ENCODE peak calls at places on chromosome 19, in six cellular contexts. O, P, D, Z, B and A are unnamed samples.

GRCh38 chr19:20422616-20423205 is 142.9 kb downstream of the ZNF737 start:
- DNase-seq in O (no peak), P (no peak), D (no peak), Z (no peak), B (peak), A (no peak)

GRCh38 chr19:19782783-19783182 is 38.8 kb downstream of the ZNF506 start:
- DNase-seq in O (no peak), P (no peak), D (no peak), Z (no peak), B (no peak), A (no peak)

GRCh38 chr19:38370299-38370698 is 4.1 kb upstream of the PSMD8 start:
- DNase-seq in O (no peak), P (no peak), D (no peak), Z (no peak), B (no peak), A (no peak)

GRCh38 chr19:15251010-15251748 is 18.9 kb upstream of the EPHX3 start:
- DNase-seq in O (no peak), P (no peak), D (no peak), Z (peak), B (no peak), A (no peak)

GRCh38 chr19:9139609-9140158 is 513 bp upstream of the ZNF317 start:
- DNase-seq in O (no peak), P (no peak), D (no peak), Z (no peak), B (no peak), A (no peak)

GRCh38 chr19:42113641-42114348 is 18.5 kb downstream of the POU2F2 start:
- DNase-seq in O (peak), P (no peak), D (no peak), Z (no peak), B (no peak), A (no peak)

GRCh38 chr19:41421314-41421713 is 5.9 kb downstream of the B3GNT8 start:
- DNase-seq in O (no peak), P (no peak), D (no peak), Z (peak), B (no peak), A (no peak)

GRCh38 chr19:56119585-56119978 is 1.5 kb downstream of the ZNF787 start:
- DNase-seq in O (no peak), P (peak), D (no peak), Z (no peak), B (no peak), A (no peak)

GRCh38 chr19:55099557-55100506 is 17.6 kb downstream of the PPP1R12C start:
- DNase-seq in O (no peak), P (no peak), D (no peak), Z (no peak), B (no peak), A (no peak)

GRCh38 chr19:54262470-54262869 is 5.4 kb upstream of the LILRB5 start:
- DNase-seq in O (no peak), P (no peak), D (no peak), Z (no peak), B (no peak), A (no peak)

GRCh38 chr19:35756373-35757230 is at the start of gene HSPB6:
- DNase-seq in O (no peak), P (peak), D (no peak), Z (peak), B (peak), A (no peak)

GRCh38 chr19:11479470-11480080 is 1.3 kb downstream of the ELAVL3 start:
- DNase-seq in O (no peak), P (no peak), D (peak), Z (no peak), B (no peak), A (no peak)

GRCh38 chr19:16885166-16885565 is 3.6 kb upstream of the F2RL3 start:
- DNase-seq in O (no peak), P (no peak), D (no peak), Z (no peak), B (no peak), A (no peak)

GRCh38 chr19:13053761-13054604 is 48.7 kb downstream of the LYL1 start:
- DNase-seq in O (no peak), P (peak), D (peak), Z (peak), B (peak), A (no peak)

GRCh38 chr19:48190288-48191284 is 20.1 kb downstream of the ZSWIM9 start:
- DNase-seq in O (peak), P (peak), D (peak), Z (peak), B (peak), A (peak)

GRCh38 chr19:27774827-27775226 is 1438.1 kb downstream of the UQCRFS1 start:
- DNase-seq in O (no peak), P (no peak), D (no peak), Z (no peak), B (no peak), A (no peak)

GRCh38 chr19:42657551-42657950 is 62.8 kb upstream of the CEACAM8 start:
- DNase-seq in O (no peak), P (no peak), D (no peak), Z (no peak), B (no peak), A (no peak)

GRCh38 chr19:8569066-8569761 is 8.0 kb downstream of the MYO1F start:
- DNase-seq in O (peak), P (peak), D (no peak), Z (no peak), B (no peak), A (no peak)

GRCh38 chr19:41263042-41263849 is 926 bp upstream of the HNRNPUL1 start:
- DNase-seq in O (peak), P (peak), D (peak), Z (peak), B (peak), A (no peak)

GRCh38 chr19:44587863-44588752 is 25.3 kb upstream of the IGSF23 start:
- DNase-seq in O (no peak), P (no peak), D (no peak), Z (no peak), B (no peak), A (no peak)
- TF ChIP-seq CTCF in O (peak), P (peak), D (no peak), Z (peak), B (no peak), A (peak)

GRCh38 chr19:5296457-5297271 is 43.9 kb downstream of the PTPRS start:
- DNase-seq in O (no peak), P (no peak), D (no peak), Z (no peak), B (no peak), A (no peak)

GRCh38 chr19:5299137-5299536 is 41.5 kb downstream of the PTPRS start:
- DNase-seq in O (no peak), P (no peak), D (no peak), Z (no peak), B (no peak), A (no peak)

GRCh38 chr19:5297272-5297669 is 43.3 kb downstream of the PTPRS start:
- DNase-seq in O (no peak), P (no peak), D (no peak), Z (no peak), B (no peak), A (no peak)

GRCh38 chr19:5296021-5296420 is 44.6 kb downstream of the PTPRS start:
- DNase-seq in O (no peak), P (no peak), D (no peak), Z (no peak), B (no peak), A (no peak)

GRCh38 chr19:5298502-5298901 is 42.1 kb downstream of the PTPRS start:
- DNase-seq in O (no peak), P (peak), D (no peak), Z (peak), B (no peak), A (no peak)
- TF ChIP-seq CTCF in O (no peak), P (no peak), D (no peak), Z (no peak), B (no peak), A (no peak)

DNA sequence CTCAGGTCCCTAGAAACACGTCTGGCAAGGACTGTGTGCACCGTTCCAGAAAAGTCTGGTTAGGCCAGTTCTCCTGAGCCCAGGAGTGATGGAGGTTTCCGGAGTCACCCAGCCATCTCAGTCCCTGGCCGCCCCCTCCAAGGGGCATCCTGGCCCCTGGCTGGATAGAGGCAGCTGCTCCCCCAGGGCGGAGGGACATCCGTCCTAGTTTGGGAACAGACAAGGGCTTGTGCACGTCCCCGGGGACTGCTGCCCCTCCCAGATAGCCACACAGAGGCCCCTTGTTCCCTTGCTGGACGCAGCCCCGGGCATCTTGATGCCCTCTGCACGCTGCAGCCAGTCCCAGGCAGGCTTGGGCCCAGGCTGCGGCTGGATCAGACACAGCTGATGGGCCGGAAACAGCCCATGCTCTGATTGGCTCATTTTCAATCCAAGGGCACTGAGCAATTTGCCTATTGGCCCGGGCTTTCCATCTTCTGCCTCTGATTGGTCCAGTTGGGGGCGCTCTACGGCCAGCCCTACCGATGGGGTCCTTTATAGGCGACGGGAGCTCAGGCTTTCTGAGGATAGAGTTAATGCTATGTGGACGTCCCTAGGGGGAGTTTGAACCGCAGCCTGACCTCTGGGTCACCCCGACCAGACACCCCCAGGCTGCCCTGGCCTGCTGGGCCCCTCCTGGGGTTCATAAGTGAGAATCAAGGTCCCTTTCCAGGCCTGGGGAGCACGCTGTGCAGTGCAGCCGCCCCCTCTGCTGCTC is 3.7 kb downstream of the S1PR2 start:
- DNase-seq in O (no peak), P (no peak), D (peak), Z (peak), B (no peak), A (no peak)
- TF ChIP-seq CTCF in O (no peak), P (no peak), D (no peak), Z (no peak), B (peak), A (peak)

GRCh38 chr19:39833464-39834286 is at the start of gene DYRK1B:
- DNase-seq in O (peak), P (peak), D (peak), Z (peak), B (peak), A (peak)

GRCh38 chr19:39832341-39833083 is 1.4 kb downstream of the DYRK1B start:
- DNase-seq in O (no peak), P (no peak), D (no peak), Z (no peak), B (no peak), A (no peak)

GRCh38 chr19:39831679-39832078 is 2.3 kb downstream of the DYRK1B start:
- DNase-seq in O (no peak), P (no peak), D (no peak), Z (peak), B (no peak), A (no peak)

GRCh38 chr19:39834287-39834841 is 402 bp upstream of the DYRK1B start:
- DNase-seq in O (no peak), P (no peak), D (no peak), Z (peak), B (no peak), A (no peak)

DNA sequence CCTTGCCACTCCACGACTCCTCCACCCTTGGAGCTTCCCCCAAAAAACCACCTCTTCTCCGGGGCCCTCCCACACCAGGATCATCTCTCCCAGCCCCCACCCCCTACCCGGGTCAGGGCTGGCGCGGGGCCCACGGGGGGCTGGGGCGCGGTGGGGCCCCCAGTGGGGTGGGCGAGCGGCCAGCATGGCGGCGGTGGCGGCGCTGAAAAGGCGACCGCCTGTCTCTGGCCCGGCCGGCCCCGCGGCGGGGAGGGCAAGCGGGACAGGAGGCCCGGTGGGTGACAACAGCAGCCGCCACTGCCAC is 850 bp downstream of the DYRK1B start:
- DNase-seq in O (no peak), P (no peak), D (no peak), Z (no peak), B (no peak), A (no peak)
- TF ChIP-seq CTCF in O (no peak), P (no peak), D (no peak), Z (no peak), B (no peak), A (no peak)

DNA sequence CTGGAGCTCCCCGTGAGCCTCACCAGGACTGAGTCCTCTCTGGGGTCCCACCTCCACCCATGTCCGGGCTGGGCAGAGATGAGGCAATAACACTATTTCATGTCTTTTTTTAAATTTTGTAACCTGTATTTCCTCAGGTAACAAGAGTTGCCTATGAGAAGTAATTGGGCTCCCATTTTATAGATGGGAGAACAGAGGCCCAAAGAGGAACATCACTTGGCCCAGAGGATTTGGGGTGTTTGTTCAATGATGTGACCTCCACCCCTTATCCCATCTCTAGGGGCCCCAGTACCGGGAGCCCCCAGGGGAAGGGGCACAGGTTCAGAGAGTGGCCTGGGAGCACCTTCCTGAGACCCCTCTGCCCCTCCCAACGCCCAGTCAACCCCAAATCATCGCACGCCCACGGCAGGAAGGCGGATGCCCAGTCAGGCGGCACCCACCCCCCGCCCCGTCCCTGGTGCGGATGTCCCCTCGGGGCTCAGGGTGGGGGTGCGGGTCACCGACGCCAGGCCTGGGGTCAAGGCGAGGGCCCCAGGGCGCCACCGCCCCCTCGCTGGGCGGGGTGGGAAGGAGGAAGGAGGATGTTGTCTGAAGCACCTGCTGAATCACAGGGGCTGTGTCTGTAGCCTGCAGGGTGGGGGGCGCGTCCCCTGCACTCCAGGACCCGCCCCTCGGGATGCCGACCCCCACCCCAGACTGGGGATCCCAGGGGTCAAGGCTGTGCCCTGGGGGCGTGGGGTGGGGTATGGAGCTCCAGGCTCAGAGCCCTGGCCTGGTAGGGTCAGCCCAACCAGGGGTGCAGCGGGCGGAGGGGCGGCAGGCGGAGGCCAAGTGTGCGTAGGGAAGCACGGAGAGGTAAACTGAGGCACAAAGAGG is 9.0 kb upstream of the CIRBP start:
- DNase-seq in O (peak), P (no peak), D (no peak), Z (no peak), B (no peak), A (no peak)
- TF ChIP-seq CTCF in O (no peak), P (no peak), D (no peak), Z (no peak), B (no peak), A (no peak)

DNA sequence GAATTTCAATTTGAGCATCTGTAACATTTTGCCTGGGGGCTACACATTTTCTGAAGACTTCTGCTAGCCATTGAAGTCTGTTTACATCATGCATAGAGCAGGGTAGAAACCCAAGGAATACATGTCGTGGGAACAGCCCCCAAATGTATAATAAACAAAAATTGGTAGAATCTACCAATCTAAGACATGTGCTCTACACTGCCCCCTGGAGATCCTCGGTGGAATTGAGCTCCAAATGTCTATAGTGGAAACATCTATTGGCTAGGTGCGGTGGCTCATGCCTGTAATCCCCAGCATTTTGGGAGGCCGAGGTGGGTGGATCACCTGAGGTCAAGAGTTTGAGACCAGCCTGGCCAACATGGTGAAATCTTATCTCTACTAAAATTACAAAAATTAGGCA is 57.3 kb downstream of the MBD3L2B start:
- DNase-seq in O (peak), P (no peak), D (no peak), Z (no peak), B (no peak), A (no peak)
- TF ChIP-seq CTCF in O (no peak), P (no peak), D (peak), Z (no peak), B (peak), A (peak)

DNA sequence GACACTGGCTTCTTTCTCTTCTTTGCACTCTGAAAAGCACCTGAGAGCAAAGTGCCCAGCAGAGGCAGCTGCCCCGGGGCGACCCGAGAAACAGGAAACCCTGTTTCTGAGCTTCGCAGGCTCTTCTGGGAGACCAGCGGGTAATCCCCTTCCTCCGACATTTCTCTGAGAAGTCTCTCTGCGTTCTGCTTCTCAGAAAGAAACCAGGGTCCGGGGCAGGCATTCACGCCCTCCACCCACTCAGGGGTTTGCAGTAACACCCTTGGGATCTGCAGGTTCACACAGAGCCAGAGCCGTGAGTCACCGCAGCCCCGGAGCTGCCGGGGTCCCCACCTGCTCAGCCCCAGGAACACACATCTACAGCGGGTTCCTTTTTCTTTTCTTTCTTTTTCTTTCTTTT is 86.0 kb downstream of the GADD45B start:
- DNase-seq in O (peak), P (no peak), D (no peak), Z (peak), B (no peak), A (no peak)
- TF ChIP-seq CTCF in O (no peak), P (no peak), D (no peak), Z (no peak), B (no peak), A (no peak)

DNA sequence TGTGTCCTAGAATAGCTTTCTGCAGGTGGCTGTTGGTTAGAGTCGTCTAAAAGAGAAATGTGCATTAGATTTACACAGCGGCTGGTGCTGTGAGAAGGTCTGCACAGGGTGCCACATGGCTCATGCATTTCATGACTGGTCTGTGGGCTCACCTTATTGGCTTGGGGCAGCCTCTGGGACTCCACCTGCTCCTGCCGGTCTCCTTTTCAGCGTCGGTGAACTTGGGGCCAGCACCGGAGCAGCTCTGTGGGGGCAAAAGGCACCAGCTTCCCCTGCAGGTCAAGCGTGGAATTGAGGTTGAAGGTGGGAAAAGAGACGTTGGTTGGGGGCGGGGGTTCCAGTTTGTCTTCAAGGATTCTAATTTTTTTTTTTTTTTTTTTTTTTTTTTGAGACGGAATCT is 3.1 kb upstream of the PNMA8C start:
- DNase-seq in O (no peak), P (no peak), D (no peak), Z (peak), B (no peak), A (no peak)
- TF ChIP-seq CTCF in O (no peak), P (no peak), D (peak), Z (no peak), B (peak), A (peak)